ENCODE peak calls at places on chromosomes 2 and 18, in four cellular contexts. T is stomach, I is right atrium auricular region, Q is brain microvascular endothelial cell. O is an unnamed sample.

GRCh38 chr2:70043252-70043875 is 43.9 kb upstream of the PCBP1 start:
- DNase-seq in Q (no peak), T (peak), I (no peak), O (no peak)

GRCh38 chr2:86622878-86623548 is 652 bp downstream of the RNF103 start:
- DNase-seq in Q (peak), I (no peak), T (peak), O (no peak)

GRCh38 chr2:1728821-1729220 is 15.5 kb downstream of the PXDN start:
- DNase-seq in Q (no peak), I (peak), T (peak), O (no peak)

GRCh38 chr2:122863516-122863915 is 1108.1 kb downstream of the TSN start:
- DNase-seq in Q (no peak), I (no peak), T (no peak), O (no peak)

GRCh38 chr18:46719388-46719787 is 37.5 kb downstream of the ST8SIA5 start:
- DNase-seq in T (no peak), I (no peak), Q (no peak), O (no peak)

GRCh38 chr2:241894681-241895426 is 25.3 kb downstream of the RTP5 start:
- DNase-seq in Q (no peak), I (no peak), T (peak), O (no peak)

GRCh38 chr18:73318732-73319479 is 451.1 kb upstream of the NETO1 start:
- DNase-seq in I (no peak), T (no peak), Q (peak), O (no peak)

GRCh38 chr18:11035814-11036213 is 113.6 kb downstream of the PIEZO2 start:
- DNase-seq in T (no peak), I (no peak), Q (no peak), O (no peak)

GRCh38 chr2:200380833-200381542 is 74.5 kb downstream of the SPATS2L start:
- DNase-seq in T (no peak), Q (peak), I (no peak), O (no peak)

GRCh38 chr2:151762694-151763093 is 28.4 kb upstream of the NEB start:
- DNase-seq in T (no peak), I (no peak), Q (no peak), O (no peak)

GRCh38 chr2:191901031-191901430 is 54.1 kb upstream of the CAVIN2 start:
- DNase-seq in Q (no peak), T (no peak), I (no peak), O (no peak)

GRCh38 chr2:148813603-148814065 is 61.4 kb upstream of the KIF5C start:
- DNase-seq in I (no peak), Q (no peak), T (peak), O (no peak)

GRCh38 chr2:112644155-112644932 is 1.4 kb upstream of the SLC20A1 start:
- DNase-seq in Q (no peak), T (no peak), I (no peak), O (no peak)

GRCh38 chr2:33498291-33498956 is 22.0 kb downstream of the RASGRP3 start:
- DNase-seq in T (no peak), Q (no peak), I (no peak), O (no peak)

GRCh38 chr2:182565941-182566567 is 139.2 kb upstream of the PDE1A start:
- DNase-seq in I (no peak), Q (no peak), T (no peak), O (no peak)

GRCh38 chr2:73983322-73984202 is 1.1 kb upstream of the TET3 start:
- DNase-seq in Q (no peak), I (no peak), T (peak), O (no peak)

GRCh38 chr2:16222326-16222725 is 282.0 kb downstream of the MYCN start:
- DNase-seq in T (no peak), I (no peak), Q (no peak), O (no peak)

GRCh38 chr2:68987051-68987503 is 12.6 kb downstream of the GKN1 start:
- DNase-seq in Q (no peak), I (no peak), T (no peak), O (no peak)

GRCh38 chr2:161170917-161171594 is 10.8 kb downstream of the TANK start:
- DNase-seq in Q (no peak), T (no peak), I (no peak), O (no peak)

GRCh38 chr18:2823966-2824365 is 22.8 kb upstream of the EMILIN2 start:
- DNase-seq in Q (no peak), T (no peak), I (no peak), O (no peak)

GRCh38 chr2:96396095-96396494 is 60.5 kb downstream of the NCAPH start:
- DNase-seq in T (no peak), Q (no peak), I (peak), O (peak)

GRCh38 chr2:149175956-149176355 is 137.5 kb downstream of the LYPD6B start:
- DNase-seq in I (no peak), T (no peak), Q (no peak), O (no peak)

GRCh38 chr18:3624818-3625716 is 175.1 kb downstream of the TGIF1 start:
- DNase-seq in T (peak), I (peak), Q (peak), O (no peak)

GRCh38 chr2:108536133-108536780 is 2.0 kb downstream of the LIMS1 start:
- DNase-seq in Q (peak), I (no peak), T (no peak), O (no peak)

GRCh38 chr2:191226196-191226595 is 19.0 kb upstream of the MYO1B start:
- DNase-seq in I (no peak), Q (no peak), T (no peak), O (no peak)

GRCh38 chr2:119435148-119435952 is 3.7 kb downstream of the TMEM37 start:
- DNase-seq in T (no peak), I (no peak), Q (no peak), O (no peak)
- H3K4me3 ChIP-seq in T (no peak), I (no peak), Q (no peak), O (no peak)

DNA sequence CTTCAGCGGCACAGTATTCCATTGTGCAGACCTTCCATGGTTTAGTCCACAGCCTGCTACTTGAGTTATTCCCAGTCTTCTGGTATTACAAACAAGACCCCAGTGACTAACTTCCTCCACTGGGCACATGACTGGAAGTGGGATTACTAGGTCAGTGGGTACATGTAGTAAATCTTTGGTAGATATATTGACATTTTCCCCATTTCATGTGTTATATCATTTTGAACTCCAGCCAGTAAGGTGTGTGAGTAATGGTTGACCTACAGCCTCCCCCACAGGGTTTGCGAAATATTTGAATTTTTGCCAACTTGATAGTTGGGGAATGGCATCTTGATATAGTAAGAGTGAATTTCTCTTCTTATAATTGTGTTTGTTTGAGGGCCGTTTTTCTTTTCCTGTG is 58.8 kb downstream of the RNF144A start:
- DNase-seq in I (peak), Q (peak), T (no peak), O (no peak)
- H3K27ac ChIP-seq in I (no peak), Q (no peak), T (no peak), O (no peak)

DNA sequence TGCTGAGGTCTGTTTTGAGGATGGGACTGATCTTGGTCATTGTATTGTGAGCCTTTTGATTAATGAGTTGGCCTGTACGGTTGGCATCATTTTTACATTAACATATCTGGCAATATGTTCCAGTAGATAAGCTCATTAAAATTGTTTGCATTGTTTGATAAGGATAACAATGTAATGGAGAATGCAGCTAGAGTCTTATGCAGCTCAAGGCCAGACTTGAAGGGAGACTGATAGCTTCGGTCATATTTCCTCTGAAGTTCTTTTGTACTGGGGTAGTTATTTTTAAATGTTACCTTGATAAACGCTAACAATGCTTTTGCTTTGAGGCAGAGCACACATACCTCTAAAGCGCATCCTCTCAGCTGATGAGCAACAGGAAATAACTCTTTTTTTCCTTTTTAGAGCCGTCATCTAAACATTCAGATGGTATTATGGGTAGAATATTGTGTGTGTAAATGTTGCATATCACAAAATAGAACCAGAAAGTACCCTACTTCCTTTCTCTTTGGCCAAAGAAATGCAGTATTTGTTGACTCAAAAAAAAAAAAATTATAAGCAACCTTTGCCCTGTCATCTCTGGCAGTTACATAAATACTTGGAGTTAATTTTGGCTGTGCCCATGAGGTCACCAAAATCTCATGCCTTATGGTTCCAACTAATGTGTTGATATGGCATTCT is 1.3 kb downstream of the MAPRE2 start:
- DNase-seq in Q (no peak), T (no peak), I (no peak), O (no peak)
- H3K4me3 ChIP-seq in Q (peak), T (peak), I (peak), O (peak)

GRCh38 chr2:48715956-48716355 is 39.6 kb downstream of the LHCGR start:
- DNase-seq in Q (no peak), T (no peak), I (no peak), O (no peak)
- H3K27ac ChIP-seq in Q (no peak), T (no peak), I (no peak), O (no peak)